ENCODE peak calls at places on chromosomes 1 and 21, in four cellular contexts. N is epithelial cell of esophagus; H is neural crest cell; E is naive thymus-derived CD4-positive, alpha-beta T cell. A is an unnamed sample.

GRCh38 chr1:211928993-211929637 is 98.6 kb upstream of the LPGAT1 start:
- DNase-seq in H (no peak), N (peak), E (no peak), A (peak)

GRCh38 chr1:151346769-151347522 is at the start of gene RFX5:
- DNase-seq in E (peak), H (peak), N (peak), A (peak)

GRCh38 chr1:208525417-208525816 is 281.2 kb upstream of the PLXNA2 start:
- DNase-seq in E (no peak), H (no peak), N (no peak), A (peak)

GRCh38 chr21:41066086-41066938 is 101.6 kb upstream of the BACE2 start:
- DNase-seq in E (no peak), N (no peak), H (no peak), A (no peak)

GRCh38 chr1:229869225-229869624 is 197.8 kb upstream of the GALNT2 start:
- DNase-seq in N (no peak), H (no peak), E (no peak), A (no peak)

GRCh38 chr1:91879739-91880138 is 6.2 kb downstream of the TGFBR3 start:
- DNase-seq in E (no peak), N (no peak), H (no peak), A (no peak)

GRCh38 chr1:154874465-154874864 is 4.4 kb upstream of the KCNN3 start:
- DNase-seq in H (no peak), N (no peak), E (no peak), A (no peak)

GRCh38 chr1:170414989-170415733 is 116.8 kb upstream of the GORAB start:
- DNase-seq in H (no peak), E (no peak), N (no peak), A (no peak)

GRCh38 chr1:168907781-168908180 is 178.8 kb upstream of the DPT start:
- DNase-seq in N (no peak), H (no peak), E (no peak), A (peak)

GRCh38 chr1:98046031-98046641 is 125.3 kb upstream of the DPYD start:
- DNase-seq in E (no peak), N (peak), H (no peak), A (no peak)

GRCh38 chr1:202189012-202189790 is 4.4 kb upstream of the LGR6 start:
- DNase-seq in N (peak), E (peak), H (peak), A (peak)

GRCh38 chr1:183604048-183604808 is 14.0 kb upstream of the NCF2 start:
- DNase-seq in E (no peak), H (no peak), N (no peak), A (no peak)

GRCh38 chr1:171142081-171142450 is 43.0 kb upstream of the FMO2 start:
- DNase-seq in N (no peak), H (no peak), E (no peak), A (no peak)

GRCh38 chr1:118951270-118951936 is 36.7 kb downstream of the TBX15 start:
- DNase-seq in N (no peak), H (no peak), E (no peak), A (no peak)